ENCODE peak calls at places on chromosomes 4 and X, in six cellular contexts. One of them, this sample, is unnamed.
A peak's percentile ranks its signal among the peaks of the same experiment; 100 is the strongest.

GRCh38 chr4:48905363-48906015 is 1.1 kb downstream of the OCIAD2 start:
- DNase-seq in breast epithelium: no peak
- DNase-seq in upper lobe of left lung: peak; percentile 34
- DNase-seq in H1: no peak
- DNase-seq in stomach: peak; percentile 31
- DNase-seq in sigmoid colon: no peak
- DNase-seq in this sample: no peak

GRCh38 chr4:47410271-47410670 is 53.2 kb downstream of the COMMD8 start:
- DNase-seq in breast epithelium: no peak
- DNase-seq in upper lobe of left lung: no peak
- DNase-seq in H1: no peak
- DNase-seq in stomach: no peak
- DNase-seq in sigmoid colon: no peak
- DNase-seq in this sample: no peak

GRCh38 chr4:48032721-48033120 is 16.1 kb downstream of the NIPAL1 start:
- DNase-seq in breast epithelium: no peak
- DNase-seq in upper lobe of left lung: no peak
- DNase-seq in H1: no peak
- DNase-seq in stomach: no peak
- DNase-seq in sigmoid colon: no peak
- DNase-seq in this sample: no peak

GRCh38 chrX:152958524-152959465 is 35.1 kb downstream of the PNMA5 start:
- DNase-seq in breast epithelium: peak; percentile 86
- DNase-seq in upper lobe of left lung: peak; percentile 85
- DNase-seq in H1: peak; percentile 50
- DNase-seq in stomach: peak; percentile 87
- DNase-seq in sigmoid colon: peak; percentile 94
- DNase-seq in this sample: peak; percentile 93

GRCh38 chr4:5746829-5747745 is 36.1 kb downstream of the EVC start:
- DNase-seq in breast epithelium: no peak
- DNase-seq in upper lobe of left lung: no peak
- DNase-seq in H1: no peak
- DNase-seq in stomach: no peak
- DNase-seq in sigmoid colon: no peak
- DNase-seq in this sample: no peak

GRCh38 chr4:42397635-42398447 is 553 bp downstream of the SHISA3 start:
- DNase-seq in breast epithelium: no peak
- DNase-seq in upper lobe of left lung: no peak
- DNase-seq in H1: no peak
- DNase-seq in stomach: no peak
- DNase-seq in sigmoid colon: no peak
- DNase-seq in this sample: no peak

GRCh38 chr4:159075531-159075932 is 27.3 kb upstream of the RAPGEF2 start:
- DNase-seq in breast epithelium: no peak
- DNase-seq in upper lobe of left lung: no peak
- DNase-seq in H1: no peak
- DNase-seq in stomach: no peak
- DNase-seq in sigmoid colon: no peak
- DNase-seq in this sample: no peak

GRCh38 chr4:108492816-108493595 is 127.4 kb upstream of the RPL34 start:
- DNase-seq in breast epithelium: no peak
- DNase-seq in upper lobe of left lung: no peak
- DNase-seq in H1: peak; percentile 21
- DNase-seq in stomach: no peak
- DNase-seq in sigmoid colon: no peak
- DNase-seq in this sample: no peak

GRCh38 chrX:107677501-107677901 is 49.2 kb downstream of the PRPS1 start:
- DNase-seq in breast epithelium: peak; percentile 48
- DNase-seq in upper lobe of left lung: peak; percentile 36
- DNase-seq in H1: no peak
- DNase-seq in stomach: no peak
- DNase-seq in sigmoid colon: no peak
- DNase-seq in this sample: no peak

GRCh38 chr4:133565379-133565778 is 416.3 kb downstream of the PCDH10 start:
- DNase-seq in breast epithelium: no peak
- DNase-seq in upper lobe of left lung: no peak
- DNase-seq in H1: no peak
- DNase-seq in stomach: no peak
- DNase-seq in sigmoid colon: no peak
- DNase-seq in this sample: no peak

GRCh38 chrX:77668391-77669237 is 117.4 kb downstream of the ATRX start:
- DNase-seq in breast epithelium: no peak
- DNase-seq in upper lobe of left lung: no peak
- DNase-seq in H1: no peak
- DNase-seq in stomach: no peak
- DNase-seq in sigmoid colon: no peak
- DNase-seq in this sample: no peak

GRCh38 chrX:149937881-149938426 is 337 bp downstream of the EOLA2 start:
- DNase-seq in breast epithelium: peak; percentile 23
- DNase-seq in upper lobe of left lung: no peak
- DNase-seq in H1: no peak
- DNase-seq in stomach: no peak
- DNase-seq in sigmoid colon: peak; percentile 71
- DNase-seq in this sample: peak; percentile 77

GRCh38 chr4:88599298-88599697 is 7.0 kb downstream of the HERC3 start:
- DNase-seq in breast epithelium: no peak
- DNase-seq in upper lobe of left lung: no peak
- DNase-seq in H1: no peak
- DNase-seq in stomach: no peak
- DNase-seq in sigmoid colon: no peak
- DNase-seq in this sample: no peak

GRCh38 chr4:185513489-185514181 is 21.7 kb downstream of the PDLIM3 start:
- DNase-seq in breast epithelium: no peak
- DNase-seq in upper lobe of left lung: no peak
- DNase-seq in H1: no peak
- DNase-seq in stomach: no peak
- DNase-seq in sigmoid colon: peak; percentile 63
- DNase-seq in this sample: no peak

GRCh38 chr4:6502147-6502546 is 29.7 kb upstream of the PPP2R2C start:
- DNase-seq in breast epithelium: no peak
- DNase-seq in upper lobe of left lung: no peak
- DNase-seq in H1: no peak
- DNase-seq in stomach: no peak
- DNase-seq in sigmoid colon: no peak
- DNase-seq in this sample: no peak

GRCh38 chrX:15646543-15646942 is 18.1 kb downstream of the CLTRN start:
- DNase-seq in breast epithelium: no peak
- DNase-seq in upper lobe of left lung: no peak
- DNase-seq in H1: no peak
- DNase-seq in stomach: no peak
- DNase-seq in sigmoid colon: no peak
- DNase-seq in this sample: no peak

GRCh38 chr4:168784786-168785461 is 225.1 kb downstream of the CBR4 start:
- DNase-seq in breast epithelium: peak; percentile 93
- DNase-seq in upper lobe of left lung: no peak
- DNase-seq in H1: no peak
- DNase-seq in stomach: peak; percentile 61
- DNase-seq in sigmoid colon: no peak
- DNase-seq in this sample: no peak

GRCh38 chr4:139740531-139741041 is 75.0 kb downstream of the MGST2 start:
- DNase-seq in breast epithelium: peak; percentile 36
- DNase-seq in upper lobe of left lung: peak; percentile 76
- DNase-seq in H1: no peak
- DNase-seq in stomach: peak; percentile 56
- DNase-seq in sigmoid colon: peak; percentile 92
- DNase-seq in this sample: no peak

GRCh38 chr4:82437285-82438005 is 7.1 kb downstream of the ENOPH1 start:
- DNase-seq in breast epithelium: peak; percentile 44
- DNase-seq in upper lobe of left lung: no peak
- DNase-seq in H1: no peak
- DNase-seq in stomach: no peak
- DNase-seq in sigmoid colon: no peak
- DNase-seq in this sample: no peak

GRCh38 chrX:140467211-140467610 is 37.7 kb downstream of the SOX3 start:
- DNase-seq in breast epithelium: no peak
- DNase-seq in upper lobe of left lung: no peak
- DNase-seq in H1: no peak
- DNase-seq in stomach: no peak
- DNase-seq in sigmoid colon: no peak
- DNase-seq in this sample: no peak

GRCh38 chrX:151750511-151750910 is 16.0 kb downstream of the CNGA2 start:
- DNase-seq in breast epithelium: no peak
- DNase-seq in upper lobe of left lung: no peak
- DNase-seq in H1: no peak
- DNase-seq in stomach: no peak
- DNase-seq in sigmoid colon: no peak
- DNase-seq in this sample: no peak

GRCh38 chr4:140150636-140150885 is 3.4 kb downstream of the MAML3 start:
- DNase-seq in breast epithelium: peak; percentile 91
- DNase-seq in upper lobe of left lung: peak; percentile 92
- DNase-seq in H1: no peak
- DNase-seq in stomach: peak; percentile 82
- DNase-seq in sigmoid colon: peak; percentile 94
- DNase-seq in this sample: peak; percentile 92

GRCh38 chrX:12866451-12867377 is at the start of gene TLR7:
- DNase-seq in breast epithelium: no peak
- DNase-seq in upper lobe of left lung: no peak
- DNase-seq in H1: no peak
- DNase-seq in stomach: no peak
- DNase-seq in sigmoid colon: no peak
- DNase-seq in this sample: no peak
- H3K4me1 ChIP-seq in breast epithelium: no peaks in the 10 kb centered on the region
- H3K4me1 ChIP-seq in upper lobe of left lung: no peaks in the 10 kb centered on the region
- H3K4me1 ChIP-seq in H1: no peaks in the 10 kb centered on the region
- H3K4me1 ChIP-seq in stomach: no peaks in the 10 kb centered on the region
- H3K4me1 ChIP-seq in sigmoid colon: peaks cover 4% of the 10 kb centered on the region
- H3K4me1 ChIP-seq in this sample: no peaks in the 10 kb centered on the region

GRCh38 chr4:150070464-150071170 is 7.6 kb upstream of the DCLK2 start:
- DNase-seq in breast epithelium: no peak
- DNase-seq in upper lobe of left lung: no peak
- DNase-seq in H1: no peak
- DNase-seq in stomach: no peak
- DNase-seq in sigmoid colon: no peak
- DNase-seq in this sample: no peak

GRCh38 chr4:150072471-150072870 is 5.8 kb upstream of the DCLK2 start:
- DNase-seq in breast epithelium: no peak
- DNase-seq in upper lobe of left lung: no peak
- DNase-seq in H1: no peak
- DNase-seq in stomach: no peak
- DNase-seq in sigmoid colon: no peak
- DNase-seq in this sample: no peak

GRCh38 chr4:150074064-150074463 is 4.2 kb upstream of the DCLK2 start:
- DNase-seq in breast epithelium: no peak
- DNase-seq in upper lobe of left lung: no peak
- DNase-seq in H1: no peak
- DNase-seq in stomach: no peak
- DNase-seq in sigmoid colon: no peak
- DNase-seq in this sample: no peak

GRCh38 chr4:150069361-150069760 is 8.9 kb upstream of the DCLK2 start:
- DNase-seq in breast epithelium: no peak
- DNase-seq in upper lobe of left lung: no peak
- DNase-seq in H1: no peak
- DNase-seq in stomach: no peak
- DNase-seq in sigmoid colon: no peak
- DNase-seq in this sample: no peak

DNA sequence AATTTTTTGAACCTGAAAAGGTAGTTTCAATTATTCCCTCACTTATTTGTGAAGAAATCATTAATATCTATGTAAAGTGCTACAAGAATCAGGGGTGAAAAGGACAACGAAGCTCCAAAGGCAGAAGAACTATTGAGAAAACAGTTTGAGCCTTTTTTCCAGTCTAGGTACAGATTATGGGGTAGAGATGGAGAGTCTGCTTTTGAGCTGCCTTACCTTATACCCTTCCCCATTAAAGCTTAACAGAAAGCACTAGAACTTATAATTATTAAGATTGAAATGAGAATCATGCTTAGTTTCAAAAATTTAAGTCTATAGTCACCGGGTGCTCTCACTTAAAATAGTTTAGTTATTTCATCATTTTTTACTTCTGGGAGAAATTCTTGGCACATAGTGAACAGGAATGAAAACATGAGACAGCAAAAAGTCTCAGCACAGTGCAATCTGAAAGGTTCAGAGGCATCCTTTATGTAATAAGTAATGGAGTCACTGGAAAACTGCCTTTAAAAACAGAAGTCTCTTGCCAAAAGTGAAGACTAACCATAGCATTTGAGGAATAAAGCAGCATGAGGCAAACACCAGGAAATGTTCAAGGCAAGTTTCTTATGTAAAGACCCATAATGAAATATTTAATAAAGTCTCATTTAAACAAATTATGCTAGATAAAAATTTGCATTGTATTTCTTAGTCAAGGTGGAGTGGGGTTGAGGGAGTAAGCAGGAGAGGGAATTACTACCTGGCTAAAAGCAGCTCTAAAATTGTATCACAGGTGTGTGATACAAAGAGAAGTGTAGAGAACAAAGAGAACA is 5.1 kb upstream of the DCLK2 start:
- DNase-seq in breast epithelium: no peak
- DNase-seq in upper lobe of left lung: no peak
- DNase-seq in H1: no peak
- DNase-seq in stomach: no peak
- DNase-seq in sigmoid colon: no peak
- DNase-seq in this sample: no peak
- TF ChIP-seq POLR2AphosphoS5 in breast epithelium: no peak
- TF ChIP-seq POLR2AphosphoS5 in upper lobe of left lung: no peak
- TF ChIP-seq POLR2AphosphoS5 in H1: no peak
- TF ChIP-seq POLR2AphosphoS5 in stomach: no peak
- TF ChIP-seq POLR2AphosphoS5 in sigmoid colon: no peak
- TF ChIP-seq POLR2AphosphoS5 in this sample: no peak

DNA sequence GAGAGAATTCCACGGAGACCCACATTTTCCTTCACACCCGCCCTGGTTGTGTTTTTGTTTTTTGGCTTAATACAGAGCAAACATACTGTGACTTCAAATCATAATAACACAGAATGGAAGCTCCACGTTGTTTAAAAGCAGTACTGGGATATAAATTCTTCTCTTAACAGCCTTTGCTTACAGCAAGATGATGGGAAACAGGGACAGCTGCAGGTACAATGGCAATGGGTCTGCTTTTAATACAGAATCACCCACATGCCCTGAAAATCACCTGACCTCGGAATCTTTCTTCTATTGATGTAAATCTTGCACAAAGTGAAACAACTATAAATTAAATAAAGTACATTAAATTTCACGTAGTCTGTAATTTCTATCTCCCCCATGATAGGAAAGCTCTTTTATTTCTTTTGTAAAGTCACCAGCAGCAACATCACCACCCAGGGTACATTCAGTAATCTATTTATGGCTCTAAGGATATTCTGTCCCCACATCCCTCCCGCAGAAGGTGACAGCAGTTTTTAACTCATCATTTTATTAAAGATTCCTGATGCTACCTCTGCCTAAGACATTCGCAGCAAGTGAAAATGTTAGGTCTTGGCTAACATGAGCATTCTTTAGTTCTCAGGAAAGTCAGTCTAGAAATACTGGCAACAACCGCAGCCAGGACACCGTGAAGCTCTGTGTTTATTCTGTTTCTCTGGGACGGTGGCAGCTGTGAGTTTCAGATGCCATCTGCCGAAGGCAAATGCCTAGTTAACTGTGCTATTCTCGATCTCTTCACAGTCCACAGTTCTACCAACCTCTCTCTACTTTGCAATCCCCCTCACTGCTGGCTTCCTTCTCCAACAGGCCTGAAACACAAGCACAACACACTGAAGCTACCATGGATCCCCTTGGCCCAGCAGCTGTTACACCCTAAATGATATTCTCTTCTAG is 119.1 kb downstream of the ZNF827 start:
- DNase-seq in breast epithelium: no peak
- DNase-seq in upper lobe of left lung: no peak
- DNase-seq in H1: no peak
- DNase-seq in stomach: no peak
- DNase-seq in sigmoid colon: no peak
- DNase-seq in this sample: no peak
- TF ChIP-seq CTCF in breast epithelium: no peak
- TF ChIP-seq CTCF in upper lobe of left lung: no peak
- TF ChIP-seq CTCF in H1: no peak
- TF ChIP-seq CTCF in stomach: no peak
- TF ChIP-seq CTCF in sigmoid colon: no peak
- TF ChIP-seq CTCF in this sample: no peak

GRCh38 chrX:71625471-71625870 is 7.2 kb upstream of the CXCR3 start:
- DNase-seq in breast epithelium: no peak
- DNase-seq in upper lobe of left lung: no peak
- DNase-seq in H1: no peak
- DNase-seq in stomach: no peak
- DNase-seq in sigmoid colon: no peak
- DNase-seq in this sample: no peak
- H3K4me1 ChIP-seq in breast epithelium: no peaks in the 10 kb centered on the region
- H3K4me1 ChIP-seq in upper lobe of left lung: peaks cover 32% of the 10 kb centered on the region
- H3K4me1 ChIP-seq in H1: peaks cover 3% of the 10 kb centered on the region
- H3K4me1 ChIP-seq in stomach: peaks cover 25% of the 10 kb centered on the region
- H3K4me1 ChIP-seq in sigmoid colon: peaks cover 11% of the 10 kb centered on the region
- H3K4me1 ChIP-seq in this sample: peaks cover 13% of the 10 kb centered on the region